ENCODE peak calls at places on chromosomes 5 and 9, in ten cellular contexts. D, U, S, N, M, V, C, R, K and B are unnamed samples. For H3K27me3, the result is how much of the 10 kb centered on the place peaks cover.

GRCh38 chr5:646396-647201 is 34.5 kb downstream of the CEP72 start:
- DNase-seq in D (no peak), U (no peak), S (no peak), N (no peak), M (no peak), V (no peak), C (no peak), R (no peak), K (no peak), B (no peak)

GRCh38 chr5:90558344-90559192 is at the start of gene ADGRV1:
- DNase-seq in D (peak), U (peak), S (peak), N (no peak), M (peak), V (peak), C (peak), R (peak), K (peak), B (peak)

GRCh38 chr5:5229405-5229804 is 89.3 kb downstream of the ADAMTS16 start:
- DNase-seq in D (no peak), U (no peak), S (no peak), N (no peak), M (no peak), V (no peak), C (no peak), R (no peak), K (no peak), B (peak)

GRCh38 chr5:96765043-96765442 is 42.7 kb downstream of the ERAP1 start:
- DNase-seq in D (no peak), U (no peak), S (no peak), N (no peak), M (no peak), V (no peak), C (no peak), R (no peak), K (no peak), B (no peak)

GRCh38 chr9:21653091-21653490 is 149.3 kb upstream of the MTAP start:
- DNase-seq in D (peak), U (no peak), S (no peak), N (no peak), M (no peak), V (no peak), C (no peak), R (no peak), K (no peak), B (no peak)

GRCh38 chr5:31531543-31531887 is 378 bp downstream of the DROSHA start:
- DNase-seq in D (no peak), U (peak), S (no peak), N (no peak), M (peak), V (no peak), C (peak), R (no peak), K (no peak), B (peak)

GRCh38 chr5:138305797-138306196 is 25.8 kb downstream of the CDC25C start:
- DNase-seq in D (no peak), U (no peak), S (no peak), N (no peak), M (peak), V (no peak), C (peak), R (no peak), K (no peak), B (no peak)

GRCh38 chr5:140432916-140433315 is 31.3 kb downstream of the ANKHD1 start:
- DNase-seq in D (no peak), U (no peak), S (no peak), N (no peak), M (no peak), V (no peak), C (no peak), R (no peak), K (no peak), B (no peak)

GRCh38 chr9:136671646-136672430 is 9.1 kb downstream of the EGFL7 start:
- DNase-seq in D (no peak), U (no peak), S (no peak), N (no peak), M (no peak), V (peak), C (no peak), R (no peak), K (peak), B (peak)

GRCh38 chr5:138186002-138186447 is 7.1 kb downstream of the KIF20A start:
- DNase-seq in D (no peak), U (no peak), S (no peak), N (no peak), M (no peak), V (no peak), C (no peak), R (peak), K (no peak), B (no peak)

GRCh38 chr5:1176473-1177391 is 24.7 kb upstream of the SLC6A19 start:
- DNase-seq in D (no peak), U (no peak), S (peak), N (no peak), M (no peak), V (peak), C (no peak), R (no peak), K (peak), B (no peak)

GRCh38 chr9:132818588-132818987 is 59.5 kb downstream of the AK8 start:
- DNase-seq in D (no peak), U (no peak), S (no peak), N (no peak), M (no peak), V (no peak), C (no peak), R (no peak), K (no peak), B (no peak)

GRCh38 chr9:21933281-21933680 is 60.9 kb downstream of the CDKN2A start:
- DNase-seq in D (no peak), U (no peak), S (no peak), N (no peak), M (no peak), V (no peak), C (no peak), R (no peak), K (no peak), B (no peak)

GRCh38 chr5:32126691-32127090 is 47.4 kb downstream of the GOLPH3 start:
- DNase-seq in D (peak), U (no peak), S (no peak), N (no peak), M (no peak), V (no peak), C (no peak), R (no peak), K (no peak), B (no peak)

GRCh38 chr9:114919611-114920010 is 10.8 kb downstream of the TNFSF8 start:
- DNase-seq in D (no peak), U (no peak), S (no peak), N (no peak), M (no peak), V (no peak), C (no peak), R (no peak), K (no peak), B (no peak)
- H3K27me3 ChIP-seq in D (half or more), U (under half), S (under half), N (under half), M (under half), V (half or more), C (under half), R (under half), K (half or more), B (under half)

DNA sequence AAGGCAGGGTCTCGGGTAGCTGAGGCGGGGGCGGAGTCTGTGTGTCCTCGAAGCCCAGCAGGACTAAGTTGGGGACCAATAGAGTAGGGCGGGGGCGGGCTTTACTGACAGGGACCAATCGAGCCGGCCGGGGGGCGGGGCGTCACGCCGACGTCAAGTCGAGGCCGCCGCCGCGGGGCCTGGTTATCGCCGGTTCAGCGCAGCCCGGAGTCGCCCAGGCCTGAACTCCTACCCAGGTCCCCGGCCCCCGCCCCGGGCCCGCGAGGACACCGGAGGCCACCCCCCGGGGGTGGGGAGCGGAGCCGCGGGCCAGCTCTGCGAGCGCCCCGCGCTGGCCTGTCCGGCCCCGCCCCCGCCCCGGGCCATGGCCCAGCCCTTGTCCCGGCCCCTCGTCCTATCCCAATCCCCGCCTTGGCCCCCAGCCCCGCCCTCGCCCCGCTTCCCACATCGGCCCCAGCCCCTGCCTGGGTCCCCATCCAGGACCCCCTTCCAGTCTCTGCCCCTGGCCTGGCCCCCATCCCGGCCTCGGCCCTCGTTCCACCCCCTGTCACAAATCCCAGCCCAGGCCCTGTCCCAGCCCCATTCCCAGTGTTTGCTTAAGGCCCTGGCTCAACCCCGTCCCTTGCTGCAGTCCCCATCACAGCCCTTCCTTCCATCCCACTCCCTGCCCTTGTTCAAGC is at the start of gene TMEM8B:
- DNase-seq in D (peak), U (peak), S (peak), N (peak), M (peak), V (peak), C (peak), R (peak), K (peak), B (peak)
- H3K27me3 ChIP-seq in D (under half), U (under half), S (under half), N (under half), M (under half), V (under half), C (under half), R (under half), K (under half), B (under half)

DNA sequence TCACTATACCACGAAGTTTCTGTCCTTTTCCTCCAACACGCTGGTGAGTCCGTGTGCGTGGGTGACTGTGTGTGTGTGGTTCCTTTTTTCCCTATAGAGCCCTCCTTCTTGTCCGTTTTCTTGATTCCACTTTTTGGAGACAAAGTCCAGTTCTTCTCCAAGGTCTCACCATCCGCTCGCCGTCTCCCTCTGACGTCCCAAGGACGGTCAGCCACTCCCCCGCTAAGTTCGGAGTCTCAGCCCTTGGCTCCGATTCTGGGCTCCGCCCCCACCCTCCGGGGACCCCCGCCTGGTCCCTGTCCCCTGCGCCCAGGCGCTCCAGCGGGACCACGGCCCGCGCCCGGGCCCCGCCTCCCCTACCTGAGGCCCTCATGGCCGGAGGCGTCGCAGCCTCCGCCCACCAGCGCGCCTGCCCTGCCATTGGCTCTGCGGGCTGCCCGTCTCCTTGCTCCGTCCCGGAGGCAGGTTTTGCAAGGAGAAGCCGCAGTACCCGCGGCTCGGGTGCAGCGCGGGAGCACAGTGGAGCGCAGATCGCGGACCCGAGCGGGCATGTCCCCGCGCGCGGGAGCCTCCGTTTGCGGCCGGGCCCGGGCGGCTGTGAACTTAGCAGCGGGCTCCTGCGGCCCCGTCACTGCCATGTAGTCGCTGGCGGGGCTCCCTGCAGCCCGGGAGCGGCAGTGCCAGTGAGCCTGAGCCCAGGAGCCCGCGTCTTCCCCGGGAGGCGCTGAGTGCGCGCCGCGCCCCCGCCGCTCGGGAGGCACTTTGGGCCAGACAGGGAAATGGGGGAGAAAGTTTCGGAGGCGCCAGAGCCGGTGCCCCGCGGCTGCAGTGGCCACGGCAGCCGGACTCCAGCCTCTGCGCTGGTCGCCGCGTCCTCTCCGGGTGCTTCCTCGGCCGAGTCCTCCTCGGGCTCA is at the start of gene MAST4:
- DNase-seq in D (peak), U (peak), S (peak), N (peak), M (peak), V (peak), C (peak), R (peak), K (peak), B (peak)
- H3K27me3 ChIP-seq in D (under half), U (under half), S (half or more), N (under half), M (under half), V (under half), C (under half), R (under half), K (half or more), B (half or more)

GRCh38 chr9:114003756-114004155 is 74.3 kb downstream of the AMBP start:
- DNase-seq in D (no peak), U (no peak), S (peak), N (no peak), M (no peak), V (no peak), C (no peak), R (no peak), K (no peak), B (no peak)

GRCh38 chr9:114002986-114003740 is 74.9 kb downstream of the AMBP start:
- DNase-seq in D (no peak), U (peak), S (peak), N (no peak), M (no peak), V (peak), C (no peak), R (no peak), K (no peak), B (no peak)

GRCh38 chr9:114005371-114006154 is 72.5 kb downstream of the AMBP start:
- DNase-seq in D (no peak), U (no peak), S (no peak), N (no peak), M (no peak), V (peak), C (no peak), R (no peak), K (no peak), B (no peak)

GRCh38 chr9:114002271-114002985 is 75.7 kb downstream of the AMBP start:
- DNase-seq in D (no peak), U (peak), S (peak), N (no peak), M (no peak), V (peak), C (no peak), R (no peak), K (no peak), B (no peak)

DNA sequence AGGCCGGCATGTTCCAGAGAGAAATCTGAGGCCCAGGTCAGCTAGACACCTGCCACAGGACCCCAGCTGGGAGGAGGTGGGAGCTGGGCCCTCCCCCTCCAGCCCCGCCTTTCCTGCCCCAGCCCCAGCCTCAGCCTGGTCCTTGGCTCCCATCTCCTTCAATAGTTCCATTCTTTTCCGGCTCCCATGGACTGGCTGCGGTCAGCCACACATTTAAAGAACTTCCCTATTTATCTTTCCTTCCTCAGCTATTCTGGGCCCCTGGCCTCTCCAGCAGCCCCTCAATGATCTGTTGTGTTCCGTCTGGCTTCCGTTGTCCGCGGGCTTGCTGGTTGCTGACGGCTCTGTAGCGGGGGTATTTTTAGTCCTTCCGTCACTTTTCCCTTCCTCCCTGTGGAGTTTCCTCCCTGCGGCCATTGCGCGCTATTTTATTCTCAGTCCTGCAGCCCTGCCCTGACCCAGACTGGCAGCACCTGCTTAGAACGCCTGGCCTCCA is 73.8 kb downstream of the AMBP start:
- DNase-seq in D (no peak), U (peak), S (peak), N (no peak), M (no peak), V (peak), C (peak), R (no peak), K (no peak), B (no peak)
- H3K27me3 ChIP-seq in D (under half), U (under half), S (under half), N (under half), M (under half), V (under half), C (under half), R (under half), K (under half), B (under half)

GRCh38 chr9:108582716-108583115 is 273.1 kb downstream of the ACTL7B start:
- DNase-seq in D (no peak), U (no peak), S (no peak), N (no peak), M (no peak), V (no peak), C (no peak), R (no peak), K (no peak), B (no peak)
- H3K27me3 ChIP-seq in D (under half), U (under half), S (under half), N (under half), M (under half), V (under half), C (under half), R (under half), K (under half), B (under half)

GRCh38 chr9:81538929-81539716 is 150.2 kb downstream of the TLE1 start:
- DNase-seq in D (peak), U (no peak), S (no peak), N (no peak), M (no peak), V (no peak), C (no peak), R (no peak), K (no peak), B (no peak)

GRCh38 chr9:81546498-81546897 is 142.8 kb downstream of the TLE1 start:
- DNase-seq in D (no peak), U (no peak), S (no peak), N (no peak), M (no peak), V (no peak), C (no peak), R (no peak), K (no peak), B (no peak)

GRCh38 chr9:81540142-81540701 is 149.1 kb downstream of the TLE1 start:
- DNase-seq in D (no peak), U (no peak), S (no peak), N (no peak), M (no peak), V (no peak), C (no peak), R (no peak), K (no peak), B (no peak)

GRCh38 chr9:81543695-81544094 is 145.7 kb downstream of the TLE1 start:
- DNase-seq in D (no peak), U (no peak), S (no peak), N (no peak), M (no peak), V (no peak), C (no peak), R (no peak), K (no peak), B (no peak)

GRCh38 chr9:81542490-81542889 is 146.9 kb downstream of the TLE1 start:
- DNase-seq in D (no peak), U (no peak), S (no peak), N (no peak), M (no peak), V (no peak), C (no peak), R (no peak), K (no peak), B (no peak)
- H3K27me3 ChIP-seq in D (under half), U (under half), S (under half), N (under half), M (under half), V (under half), C (under half), R (under half), K (under half), B (under half)